ENCODE peak calls at places on chromosomes 1 and 21, in eight cellular contexts. B is germinal center; N is immature natural killer cell; T is AG08396; E is DMS153; P is central memory CD8-positive, alpha-beta T cell; J is substantia nigra; Y is fibroblast of lung. A is an unnamed sample.

GRCh38 chr1:55064071-55064581 is 24.8 kb downstream of the PCSK9 start:
- DNase-seq in J (no peak), P (no peak), Y (no peak), T (no peak), N (no peak), E (peak), B (peak), A (peak)

GRCh38 chr1:226579781-226580323 is 31.3 kb downstream of the STUM start:
- DNase-seq in Y (no peak), P (no peak), J (no peak), N (no peak), B (no peak), T (no peak), E (no peak), A (peak)

GRCh38 chr1:65412256-65412983 is 8.0 kb upstream of the LEPR start:
- DNase-seq in N (no peak), E (no peak), B (no peak), P (no peak), T (no peak), J (no peak), Y (no peak), A (no peak)

GRCh38 chr1:208778417-208778816 is 534.2 kb upstream of the PLXNA2 start:
- DNase-seq in N (no peak), P (no peak), E (no peak), Y (no peak), T (no peak), J (no peak), B (no peak), A (no peak)

GRCh38 chr21:46060596-46061061 is 37.3 kb upstream of the COL6A2 start:
- DNase-seq in P (no peak), N (no peak), E (no peak), B (no peak), T (peak), Y (peak), J (no peak), A (peak)

GRCh38 chr1:185680453-185680852 is 53.7 kb upstream of the HMCN1 start:
- DNase-seq in T (no peak), B (no peak), P (no peak), E (no peak), Y (no peak), J (no peak), N (no peak), A (peak)

GRCh38 chr21:26732442-26733221 is 112.6 kb downstream of the ADAMTS1 start:
- DNase-seq in Y (peak), J (peak), E (no peak), T (peak), B (no peak), P (no peak), N (peak), A (no peak)

GRCh38 chr1:220748091-220748934 is at the start of gene MTARC2:
- DNase-seq in B (peak), E (peak), Y (peak), J (peak), P (no peak), N (peak), T (peak), A (peak)

GRCh38 chr1:97423397-97423796 is 497.4 kb downstream of the DPYD start:
- DNase-seq in N (no peak), E (no peak), B (no peak), J (no peak), Y (no peak), P (no peak), T (no peak), A (no peak)

GRCh38 chr1:236016782-236017400 is 48.0 kb downstream of the NID1 start:
- DNase-seq in B (no peak), E (no peak), N (no peak), T (no peak), Y (no peak), P (no peak), J (no peak), A (no peak)

GRCh38 chr21:36150192-36150711 is 6.4 kb upstream of the DOP1B start:
- DNase-seq in T (peak), Y (peak), E (peak), B (peak), J (peak), P (no peak), N (no peak), A (no peak)

GRCh38 chr1:20551945-20552727 is at the start of gene FAM43B:
- DNase-seq in P (no peak), B (peak), J (peak), N (no peak), Y (peak), E (no peak), T (peak), A (no peak)

GRCh38 chr1:59414406-59415133 is 117.7 kb downstream of the FGGY start:
- DNase-seq in P (no peak), B (no peak), Y (peak), E (no peak), J (no peak), T (peak), N (no peak), A (no peak)

GRCh38 chr1:246052603-246053002 is 454.5 kb downstream of the SMYD3 start:
- DNase-seq in E (no peak), N (no peak), B (no peak), P (no peak), T (no peak), J (no peak), Y (no peak), A (no peak)

GRCh38 chr1:64980745-64981601 is 14.6 kb upstream of the JAK1 start:
- DNase-seq in T (no peak), B (no peak), J (no peak), Y (no peak), E (no peak), P (no peak), N (no peak), A (no peak)

GRCh38 chr1:14946011-14946359 is 207.6 kb upstream of the TMEM51 start:
- DNase-seq in N (no peak), Y (no peak), E (no peak), B (no peak), P (no peak), J (no peak), T (no peak), A (no peak)

GRCh38 chr1:85280636-85281035 is 4.2 kb upstream of the BCL10 start:
- DNase-seq in J (no peak), T (no peak), B (no peak), E (no peak), P (no peak), Y (no peak), N (no peak), A (no peak)

GRCh38 chr1:171850951-171851350 is 9.7 kb downstream of the DNM3 start:
- DNase-seq in Y (no peak), E (no peak), T (no peak), P (no peak), B (no peak), J (no peak), N (no peak), A (no peak)

GRCh38 chr1:228066416-228066815 is 16.1 kb upstream of the ARF1 start:
- DNase-seq in B (no peak), T (no peak), Y (no peak), E (no peak), J (no peak), P (no peak), N (no peak), A (peak)

GRCh38 chr1:1779691-1780597 is 1.7 kb upstream of the NADK start:
- DNase-seq in N (peak), B (peak), P (peak), Y (peak), J (peak), T (no peak), E (peak), A (peak)

GRCh38 chr1:31302749-31303441 is 6.1 kb downstream of the ZCCHC17 start:
- DNase-seq in J (no peak), N (no peak), B (no peak), E (no peak), T (no peak), P (no peak), Y (peak), A (no peak)

GRCh38 chr1:55611123-55611522 is 396.0 kb upstream of the USP24 start:
- DNase-seq in P (no peak), T (no peak), B (no peak), E (no peak), J (no peak), Y (peak), N (no peak), A (no peak)

GRCh38 chr1:31799196-31799894 is 16.5 kb downstream of the SPOCD1 start:
- DNase-seq in Y (peak), E (no peak), N (no peak), T (no peak), J (no peak), B (no peak), P (no peak), A (peak)

GRCh38 chr1:43719063-43719462 is 11.7 kb downstream of the ST3GAL3 start:
- DNase-seq in P (no peak), J (no peak), B (no peak), T (no peak), Y (peak), E (no peak), N (no peak), A (no peak)

GRCh38 chr1:62325696-62326095 is 6.5 kb upstream of the KANK4 start:
- DNase-seq in B (no peak), P (no peak), J (no peak), E (no peak), Y (no peak), T (no peak), N (no peak), A (no peak)

GRCh38 chr1:156064615-156065014 is 3.7 kb downstream of the RAB25 start:
- DNase-seq in E (no peak), P (no peak), B (no peak), Y (no peak), J (no peak), T (no peak), N (no peak), A (no peak)

GRCh38 chr21:37075214-37075770 is 2.2 kb downstream of the TTC3 start:
- DNase-seq in B (no peak), E (no peak), T (no peak), P (no peak), J (no peak), N (no peak), Y (no peak), A (no peak)

GRCh38 chr1:151267760-151268159 is 13.2 kb downstream of the PSMD4 start:
- DNase-seq in E (no peak), P (no peak), T (no peak), Y (no peak), B (no peak), N (no peak), J (no peak), A (no peak)

GRCh38 chr1:151619489-151620093 is 7.7 kb downstream of the SNX27 start:
- DNase-seq in P (no peak), N (no peak), J (no peak), B (no peak), E (peak), Y (peak), T (no peak), A (no peak)

GRCh38 chr1:106727171-106727570 is 329.3 kb upstream of the PRMT6 start:
- DNase-seq in E (no peak), P (no peak), N (no peak), T (no peak), B (no peak), Y (no peak), J (no peak), A (no peak)

GRCh38 chr1:32336963-32337675 is 1.1 kb upstream of the MARCKSL1 start:
- DNase-seq in Y (no peak), N (peak), P (peak), E (no peak), B (peak), J (peak), T (peak), A (peak)

GRCh38 chr1:216566809-216567208 is 143.6 kb upstream of the USH2A start:
- DNase-seq in N (no peak), Y (peak), E (no peak), T (peak), B (no peak), J (no peak), P (no peak), A (no peak)

A was measured in spleen.